ENCODE peak calls at places on chromosomes 11 and 22, in five cellular contexts. One of them, this sample, is unnamed.

GRCh38 chr22:50595189-50595588 is 5.4 kb upstream of the MAPK8IP2 start:
- DNase-seq in stimulated activated CD4-positive, alpha-beta T cell treated with anti-CD3 and anti-CD28 coated beads, Interleukin-12 subunit alpha, Interleukin-12 subunit beta, amount 100 ng/mL, for 4 hours: no peak
- DNase-seq in heart left ventricle: no peak
- DNase-seq in body of pancreas: no peak
- DNase-seq in sigmoid colon: no peak
- DNase-seq in this sample: no peak

GRCh38 chr11:66969584-66970205 is 5.4 kb upstream of the C11orf86 start:
- DNase-seq in stimulated activated CD4-positive, alpha-beta T cell treated with anti-CD3 and anti-CD28 coated beads, Interleukin-12 subunit alpha, Interleukin-12 subunit beta, amount 100 ng/mL, for 4 hours: no peak
- DNase-seq in heart left ventricle: no peak
- DNase-seq in body of pancreas: no peak
- DNase-seq in sigmoid colon: no peak
- DNase-seq in this sample: no peak

GRCh38 chr11:76752321-76753175 is 30.6 kb upstream of the TSKU start:
- DNase-seq in stimulated activated CD4-positive, alpha-beta T cell treated with anti-CD3 and anti-CD28 coated beads, Interleukin-12 subunit alpha, Interleukin-12 subunit beta, amount 100 ng/mL, for 4 hours: no peak
- DNase-seq in heart left ventricle: peak
- DNase-seq in body of pancreas: peak
- DNase-seq in sigmoid colon: peak
- DNase-seq in this sample: peak

GRCh38 chr11:45664376-45665205 is 831 bp downstream of the CHST1 start:
- DNase-seq in stimulated activated CD4-positive, alpha-beta T cell treated with anti-CD3 and anti-CD28 coated beads, Interleukin-12 subunit alpha, Interleukin-12 subunit beta, amount 100 ng/mL, for 4 hours: no peak
- DNase-seq in heart left ventricle: no peak
- DNase-seq in body of pancreas: no peak
- DNase-seq in sigmoid colon: peak
- DNase-seq in this sample: no peak

GRCh38 chr11:69497221-69497787 is 15.8 kb downstream of the LINC01488 start:
- DNase-seq in stimulated activated CD4-positive, alpha-beta T cell treated with anti-CD3 and anti-CD28 coated beads, Interleukin-12 subunit alpha, Interleukin-12 subunit beta, amount 100 ng/mL, for 4 hours: no peak
- DNase-seq in heart left ventricle: peak
- DNase-seq in body of pancreas: peak
- DNase-seq in sigmoid colon: peak
- DNase-seq in this sample: peak

GRCh38 chr22:37632174-37633081 is 7.0 kb upstream of the SH3BP1 start:
- DNase-seq in stimulated activated CD4-positive, alpha-beta T cell treated with anti-CD3 and anti-CD28 coated beads, Interleukin-12 subunit alpha, Interleukin-12 subunit beta, amount 100 ng/mL, for 4 hours: no peak
- DNase-seq in heart left ventricle: no peak
- DNase-seq in body of pancreas: no peak
- DNase-seq in sigmoid colon: no peak
- DNase-seq in this sample: no peak

GRCh38 chr11:66727282-66727882 is 1.6 kb downstream of the SPTBN2 start:
- DNase-seq in stimulated activated CD4-positive, alpha-beta T cell treated with anti-CD3 and anti-CD28 coated beads, Interleukin-12 subunit alpha, Interleukin-12 subunit beta, amount 100 ng/mL, for 4 hours: no peak
- DNase-seq in heart left ventricle: no peak
- DNase-seq in body of pancreas: peak
- DNase-seq in sigmoid colon: peak
- DNase-seq in this sample: peak

GRCh38 chr11:20353829-20354434 is 9.6 kb upstream of the HTATIP2 start:
- DNase-seq in stimulated activated CD4-positive, alpha-beta T cell treated with anti-CD3 and anti-CD28 coated beads, Interleukin-12 subunit alpha, Interleukin-12 subunit beta, amount 100 ng/mL, for 4 hours: no peak
- DNase-seq in heart left ventricle: no peak
- DNase-seq in body of pancreas: peak
- DNase-seq in sigmoid colon: no peak
- DNase-seq in this sample: peak

GRCh38 chr11:10669258-10670033 is 24.1 kb downstream of the IRAG1 start:
- DNase-seq in stimulated activated CD4-positive, alpha-beta T cell treated with anti-CD3 and anti-CD28 coated beads, Interleukin-12 subunit alpha, Interleukin-12 subunit beta, amount 100 ng/mL, for 4 hours: no peak
- DNase-seq in heart left ventricle: no peak
- DNase-seq in body of pancreas: peak
- DNase-seq in sigmoid colon: peak
- DNase-seq in this sample: no peak

GRCh38 chr11:57477507-57478189 is 17.3 kb downstream of the RTN4RL2 start:
- DNase-seq in stimulated activated CD4-positive, alpha-beta T cell treated with anti-CD3 and anti-CD28 coated beads, Interleukin-12 subunit alpha, Interleukin-12 subunit beta, amount 100 ng/mL, for 4 hours: no peak
- DNase-seq in heart left ventricle: no peak
- DNase-seq in body of pancreas: peak
- DNase-seq in sigmoid colon: no peak
- DNase-seq in this sample: no peak

GRCh38 chr11:73323464-73323863 is 15.4 kb downstream of the ARHGEF17 start:
- DNase-seq in stimulated activated CD4-positive, alpha-beta T cell treated with anti-CD3 and anti-CD28 coated beads, Interleukin-12 subunit alpha, Interleukin-12 subunit beta, amount 100 ng/mL, for 4 hours: no peak
- DNase-seq in heart left ventricle: peak
- DNase-seq in body of pancreas: peak
- DNase-seq in sigmoid colon: peak
- DNase-seq in this sample: peak

GRCh38 chr22:40610329-40610850 is 26.1 kb downstream of the MRTFA start:
- DNase-seq in stimulated activated CD4-positive, alpha-beta T cell treated with anti-CD3 and anti-CD28 coated beads, Interleukin-12 subunit alpha, Interleukin-12 subunit beta, amount 100 ng/mL, for 4 hours: no peak
- DNase-seq in heart left ventricle: no peak
- DNase-seq in body of pancreas: no peak
- DNase-seq in sigmoid colon: no peak
- DNase-seq in this sample: no peak